ENCODE peak calls at places on chromosomes 13 and 19, in six cellular contexts. H is GM12878, C is HCT116, F is GM23338, Z is HepG2, A is H1. V is an unnamed sample.

GRCh38 chr13:74052402-74052928 is 81.7 kb downstream of the KLF12 start:
- DNase-seq in H (no peak), C (no peak), F (peak), Z (peak), A (no peak), V (no peak)

GRCh38 chr13:90565985-90566713 is 781.3 kb upstream of the MIR17HG start:
- DNase-seq in H (peak), C (no peak), F (no peak), Z (no peak), A (no peak), V (no peak)

GRCh38 chr19:7973883-7974282 is 30.4 kb upstream of the TIMM44 start:
- DNase-seq in H (no peak), C (no peak), F (no peak), Z (no peak), A (no peak), V (no peak)

GRCh38 chr19:44574201-44574950 is 39.0 kb upstream of the IGSF23 start:
- DNase-seq in H (no peak), C (no peak), F (no peak), Z (no peak), A (no peak), V (no peak)

GRCh38 chr13:52760078-52760477 is 20.5 kb upstream of the CNMD start:
- DNase-seq in H (no peak), C (no peak), F (no peak), Z (no peak), A (no peak), V (no peak)

GRCh38 chr13:48731957-48732569 is 78.3 kb downstream of the CYSLTR2 start:
- DNase-seq in H (no peak), C (peak), F (peak), Z (peak), A (peak), V (no peak)

GRCh38 chr13:34738251-34739170 is 203.6 kb upstream of the NBEA start:
- DNase-seq in H (no peak), C (no peak), F (no peak), Z (no peak), A (no peak), V (no peak)

GRCh38 chr19:5048727-5049553 is 80.0 kb downstream of the KDM4B start:
- DNase-seq in H (no peak), C (no peak), F (no peak), Z (no peak), A (no peak), V (no peak)

GRCh38 chr19:38684078-38684861 is 36.8 kb downstream of the ACTN4 start:
- DNase-seq in H (no peak), C (peak), F (no peak), Z (no peak), A (no peak), V (no peak)

GRCh38 chr19:41426116-41426841 is 895 bp downstream of the B3GNT8 start:
- DNase-seq in H (no peak), C (no peak), F (no peak), Z (no peak), A (no peak), V (no peak)

GRCh38 chr13:23966691-23967615 is 69.7 kb upstream of the C1QTNF9B start:
- DNase-seq in H (peak), C (no peak), F (no peak), Z (no peak), A (no peak), V (no peak)

GRCh38 chr19:39409207-39409885 is 2.7 kb downstream of the ZFP36 start:
- DNase-seq in H (no peak), C (peak), F (peak), Z (peak), A (peak), V (no peak)

GRCh38 chr13:98199480-98199879 is 22.4 kb upstream of the RNF113B start:
- DNase-seq in H (no peak), C (no peak), F (peak), Z (peak), A (no peak), V (no peak)

GRCh38 chr13:43297967-43298366 is 274.6 kb downstream of the DNAJC15 start:
- DNase-seq in H (no peak), C (no peak), F (no peak), Z (no peak), A (no peak), V (no peak)

GRCh38 chr19:14470031-14470876 is 4.9 kb downstream of the PTGER1 start:
- DNase-seq in H (no peak), C (no peak), F (no peak), Z (no peak), A (no peak), V (no peak)

GRCh38 chr13:109146912-109147624 is 517.7 kb downstream of the MYO16 start:
- DNase-seq in H (no peak), C (peak), F (no peak), Z (no peak), A (no peak), V (no peak)

GRCh38 chr19:12230751-12231733 is 63.6 kb downstream of the ZNF44 start:
- DNase-seq in H (no peak), C (no peak), F (no peak), Z (no peak), A (no peak), V (no peak)

GRCh38 chr19:30448386-30449130 is 76.4 kb downstream of the ZNF536 start:
- DNase-seq in H (no peak), C (no peak), F (no peak), Z (no peak), A (no peak), V (no peak)

GRCh38 chr13:93079294-93079693 is 147.3 kb upstream of the GPC6 start:
- DNase-seq in H (no peak), C (no peak), F (no peak), Z (no peak), A (no peak), V (no peak)

GRCh38 chr13:110663044-110663443 is 42.9 kb downstream of the CARS2 start:
- DNase-seq in H (no peak), C (no peak), F (peak), Z (no peak), A (no peak), V (no peak)

GRCh38 chr19:10568444-10568825 is 344 bp downstream of the CDKN2D start:
- DNase-seq in H (no peak), C (no peak), F (peak), Z (no peak), A (peak), V (no peak)

GRCh38 chr19:45668342-45668871 is 386 bp downstream of the GIPR start:
- DNase-seq in H (no peak), C (no peak), F (no peak), Z (no peak), A (no peak), V (no peak)
- TF ChIP-seq EZH2 in H (no peak), C (no peak), F (no peak), Z (no peak), A (peak), V (no peak)

GRCh38 chr19:21848706-21849105 is 12.7 kb upstream of the ZNF43 start:
- DNase-seq in H (no peak), C (no peak), F (no peak), Z (no peak), A (no peak), V (no peak)

GRCh38 chr19:21850636-21851255 is 14.8 kb upstream of the ZNF43 start:
- DNase-seq in H (no peak), C (no peak), F (no peak), Z (no peak), A (no peak), V (no peak)

GRCh38 chr19:21856751-21857150 is 20.8 kb upstream of the ZNF43 start:
- DNase-seq in H (no peak), C (no peak), F (peak), Z (no peak), A (no peak), V (no peak)

DNA sequence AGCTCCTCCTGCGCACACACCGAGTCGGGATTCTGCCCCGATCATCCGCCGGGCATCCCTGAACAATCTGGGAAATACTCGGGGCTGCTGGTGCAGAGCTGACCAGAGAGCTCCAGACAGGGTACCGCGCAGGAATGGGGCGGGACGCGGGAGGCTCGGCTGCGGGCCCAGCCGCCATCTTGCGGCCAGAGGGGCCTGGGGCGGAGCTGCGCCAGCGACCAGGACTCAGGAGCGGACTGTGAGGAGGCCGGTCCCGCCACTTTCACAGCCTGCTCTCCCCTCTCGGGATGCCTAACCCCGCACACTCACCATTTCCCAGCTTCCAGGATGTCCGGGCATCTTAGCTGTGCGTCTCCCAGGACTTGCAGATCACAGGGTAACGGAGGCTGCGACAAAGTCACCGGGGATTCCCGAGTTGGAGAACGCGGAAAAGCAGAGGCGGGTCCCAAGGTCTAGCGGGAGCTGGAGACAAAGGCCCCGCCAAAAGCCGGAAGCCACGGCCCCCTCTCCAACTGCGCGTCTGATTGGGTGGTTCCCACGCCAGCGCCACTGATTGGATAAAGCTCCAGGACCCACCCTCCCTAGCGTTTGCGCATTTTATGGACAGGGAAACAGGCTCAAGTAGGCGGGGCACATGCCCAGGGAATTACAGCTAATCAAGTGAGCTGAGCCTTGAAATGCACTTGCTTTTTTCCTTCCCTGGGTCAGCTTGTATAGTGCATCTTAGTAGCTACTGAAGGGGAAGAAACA is 15.8 kb upstream of the ZNF43 start:
- DNase-seq in H (no peak), C (no peak), F (peak), Z (peak), A (peak), V (peak)
- TF ChIP-seq POLR2AphosphoS5 in H (no peak), C (no peak), F (peak), Z (peak), A (peak), V (peak)

GRCh38 chr13:60944016-60944415 is 471.6 kb downstream of the PCDH20 start:
- DNase-seq in H (no peak), C (no peak), F (no peak), Z (no peak), A (no peak), V (no peak)
- TF ChIP-seq EZH2 in H (no peak), C (no peak), F (no peak), Z (no peak), A (no peak), V (no peak)

GRCh38 chr19:53877361-53877766 is 4.6 kb upstream of the PRKCG start:
- DNase-seq in H (no peak), C (no peak), F (peak), Z (no peak), A (no peak), V (no peak)
- TF ChIP-seq POLR2AphosphoS5 in H (no peak), C (no peak), F (no peak), Z (no peak), A (peak), V (no peak)

DNA sequence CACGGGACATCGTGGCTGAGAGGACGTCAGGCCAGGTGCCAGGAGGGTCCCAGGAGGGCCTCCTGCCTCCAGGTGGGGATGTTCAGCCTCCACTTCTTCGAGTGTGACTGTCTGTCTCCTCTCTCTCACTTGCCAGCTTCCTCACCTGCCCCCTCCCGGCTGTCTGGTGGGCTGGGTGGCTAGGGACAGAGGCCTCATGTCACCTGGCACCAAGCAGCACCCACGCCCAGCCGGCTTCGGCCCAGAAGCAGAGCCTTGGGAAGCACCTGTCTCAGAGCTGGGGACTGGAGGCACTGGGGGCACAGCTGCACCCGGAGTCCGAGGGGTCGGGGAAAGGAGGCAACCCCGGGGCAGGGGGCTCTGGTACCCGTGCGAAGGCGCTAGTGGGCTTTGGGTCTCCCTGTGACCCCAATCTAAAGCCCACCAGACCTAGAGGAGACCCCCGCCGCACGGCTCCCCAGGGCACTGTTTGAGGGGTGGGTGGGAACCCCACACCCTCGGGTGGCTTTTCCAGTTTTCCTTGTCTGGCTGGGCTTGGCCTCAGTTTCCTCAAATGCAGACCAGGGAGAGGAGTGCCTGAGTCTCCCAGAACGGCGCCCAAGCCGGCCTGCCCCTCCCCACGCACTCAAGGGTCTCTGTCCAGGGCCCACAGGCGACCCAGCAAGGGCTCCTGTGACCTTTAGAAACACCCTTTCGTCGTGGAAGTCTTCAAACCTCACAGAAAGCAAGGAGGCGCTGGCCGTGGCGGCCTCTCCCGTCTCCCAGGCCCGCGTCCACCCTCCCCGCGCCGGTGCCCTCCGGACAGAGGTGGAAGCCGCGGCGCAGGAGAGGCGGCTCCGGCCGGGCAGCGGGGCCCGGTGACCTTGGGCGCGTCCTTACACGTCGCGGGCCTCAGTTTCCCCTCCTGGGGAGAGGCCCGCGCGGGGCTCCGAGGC is 656 bp upstream of the HCN2 start:
- DNase-seq in H (no peak), C (no peak), F (peak), Z (no peak), A (no peak), V (no peak)
- TF ChIP-seq EZH2 in H (no peak), C (no peak), F (no peak), Z (peak), A (no peak), V (no peak)

GRCh38 chr13:79659161-79659560 is 178.2 kb downstream of the NDFIP2 start:
- DNase-seq in H (no peak), C (no peak), F (peak), Z (no peak), A (no peak), V (no peak)
- TF ChIP-seq POLR2AphosphoS5 in H (no peak), C (no peak), F (no peak), Z (no peak), A (no peak), V (no peak)

DNA sequence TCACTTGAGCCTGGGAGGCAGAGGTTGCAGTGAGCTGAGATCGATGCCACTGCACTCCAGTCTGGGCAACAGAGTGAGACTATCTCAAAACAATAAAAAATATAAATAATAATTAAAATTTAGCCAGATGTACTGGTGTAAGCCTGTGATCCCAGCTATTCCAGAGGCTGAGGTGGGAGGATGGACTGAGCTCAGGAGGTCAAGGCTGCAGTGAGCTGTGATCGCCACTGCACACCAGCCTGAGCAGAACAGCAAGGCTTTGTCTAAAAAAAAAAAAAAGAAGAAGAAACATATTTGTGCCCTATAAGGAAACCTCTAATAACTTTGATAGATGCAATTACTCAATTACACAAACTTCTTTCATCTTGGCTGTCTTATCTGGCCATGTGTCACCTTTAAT is 52.3 kb downstream of the ABCC4 start:
- DNase-seq in H (no peak), C (no peak), F (no peak), Z (peak), A (no peak), V (no peak)
- TF ChIP-seq EZH2 in H (no peak), C (no peak), F (no peak), Z (no peak), A (no peak), V (no peak)